ENCODE peak calls at places on chromosome 17, in eight cellular contexts. X, N, B, V, J, U, F and C are unnamed samples.

GRCh38 chr17:49821916-49822315 is 26.0 kb downstream of the TAC4 start:
- DNase-seq in X (no peak), N (no peak), V (no peak), B (no peak), U (no peak), F (no peak), J (no peak), C (no peak)

GRCh38 chr17:64992325-64992802 is 64.2 kb downstream of the GNA13 start:
- DNase-seq in X (no peak), N (no peak), F (no peak), B (no peak), J (no peak), U (no peak), V (no peak), C (no peak)

GRCh38 chr17:51351890-51352289 is 91.5 kb downstream of the UTP18 start:
- DNase-seq in J (no peak), V (no peak), N (no peak), U (peak; percentile 23), F (no peak), B (no peak), X (no peak), C (no peak)

GRCh38 chr17:29883497-29883896 is 46.5 kb downstream of the SSH2 start:
- DNase-seq in X (peak; percentile 42), U (no peak), N (no peak), B (no peak), V (no peak), J (no peak), F (no peak), C (no peak)

GRCh38 chr17:1490643-1491405 is 1.7 kb downstream of the MYO1C start:
- DNase-seq in N (peak; percentile 83), X (peak; percentile 45), U (peak; percentile 34), V (peak; percentile 59), J (peak; percentile 90), B (peak; percentile 91), F (peak; percentile 76), C (peak; percentile 83)

GRCh38 chr17:17511971-17512858 is 16.0 kb upstream of the RASD1 start:
- DNase-seq in U (peak; percentile 83), N (no peak), F (no peak), V (no peak), J (peak; percentile 55), X (peak; percentile 92), B (no peak), C (peak; percentile 52)

GRCh38 chr17:2174471-2175293 is 119.8 kb downstream of the HIC1 start:
- DNase-seq in X (peak; percentile 65), N (no peak), J (peak; percentile 69), V (no peak), F (peak; percentile 55), B (peak; percentile 78), U (peak; percentile 100), C (peak; percentile 47)

GRCh38 chr17:79525793-79526677 is 84.8 kb downstream of the RBFOX3 start:
- DNase-seq in B (no peak), V (no peak), X (no peak), J (no peak), U (no peak), F (no peak), N (no peak), C (peak; percentile 20)

GRCh38 chr17:77441130-77441920 is 300.6 kb downstream of the SEC14L1 start:
- DNase-seq in N (peak; percentile 40), V (peak; percentile 91), B (no peak), J (no peak), U (no peak), X (peak; percentile 86), F (no peak), C (no peak)

GRCh38 chr17:1590031-1590746 is 27.6 kb upstream of the PITPNA start:
- DNase-seq in X (peak; percentile 32), N (peak; percentile 85), J (peak; percentile 76), U (peak; percentile 78), V (no peak), F (peak; percentile 72), B (no peak), C (peak; percentile 44)

GRCh38 chr17:10617120-10617505 is 40.0 kb downstream of the MYH3 start:
- DNase-seq in V (no peak), B (peak; percentile 46), U (no peak), F (no peak), X (no peak), N (no peak), J (no peak), C (no peak)
- H3K4me3 ChIP-seq in V (no peak overlapping the region), B (no peak overlapping the region), U (no peak overlapping the region), F (no peak overlapping the region), X (no peak overlapping the region), N (no peak overlapping the region), J (no peak overlapping the region), C (no peak overlapping the region)

DNA sequence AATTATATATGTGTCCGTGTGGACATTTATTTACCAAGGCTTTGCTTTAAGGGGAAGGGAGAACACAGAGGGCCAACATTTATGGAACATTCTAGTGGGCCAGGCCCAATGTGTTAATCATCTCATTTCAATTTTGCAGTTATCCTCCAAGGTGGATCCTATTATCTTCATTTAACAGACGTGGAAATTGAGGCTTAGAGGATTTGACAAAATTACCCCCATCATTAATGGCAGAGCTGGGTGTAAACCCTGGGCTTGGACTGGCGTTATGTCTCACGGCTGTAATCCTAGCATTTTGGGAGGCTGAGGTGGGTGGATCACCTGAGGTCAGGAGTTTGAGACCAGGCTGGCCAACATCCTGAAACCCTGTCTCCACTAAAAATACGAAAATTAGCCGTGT is 26.4 kb downstream of the PITPNC1 start:
- DNase-seq in U (no peak), N (no peak), B (no peak), V (no peak), X (no peak), J (no peak), F (no peak), C (no peak)
- H3K36me3 ChIP-seq in U (no peaks in the 10 kb centered on the region), N (no peaks in the 10 kb centered on the region), B (no peaks in the 10 kb centered on the region), V (no peaks in the 10 kb centered on the region), X (no peaks in the 10 kb centered on the region), J (no peaks in the 10 kb centered on the region), F (no peaks in the 10 kb centered on the region), C (no peaks in the 10 kb centered on the region)

GRCh38 chr17:7184091-7184488 is 4.9 kb upstream of the ASGR1 start:
- DNase-seq in X (peak; percentile 21), B (peak; percentile 87), U (no peak), N (peak; percentile 82), V (no peak), F (peak; percentile 67), J (peak; percentile 74), C (peak; percentile 77)
- H3K4me3 ChIP-seq in X (no peak overlapping the region), B (no peak overlapping the region), U (no peak overlapping the region), N (no peak overlapping the region), V (no peak overlapping the region), F (no peak overlapping the region), J (no peak overlapping the region), C (no peak overlapping the region)

GRCh38 chr17:9985622-9986021 is 80.6 kb upstream of the RCVRN start:
- DNase-seq in U (no peak), N (no peak), B (no peak), F (no peak), V (no peak), J (no peak), X (no peak), C (no peak)
- H3K36me3 ChIP-seq in U (no peaks in the 10 kb centered on the region), N (no peaks in the 10 kb centered on the region), B (no peaks in the 10 kb centered on the region), F (no peaks in the 10 kb centered on the region), V (no peaks in the 10 kb centered on the region), J (no peaks in the 10 kb centered on the region), X (no peaks in the 10 kb centered on the region), C (no peaks in the 10 kb centered on the region)

GRCh38 chr17:83108709-83109108 is 29.3 kb downstream of the METRNL start:
- DNase-seq in F (no peak), X (no peak), U (no peak), V (no peak), N (no peak), J (no peak), B (no peak), C (no peak)

GRCh38 chr17:83109386-83109785 is 30.0 kb downstream of the METRNL start:
- DNase-seq in V (no peak), J (no peak), X (no peak), F (no peak), U (no peak), N (no peak), B (no peak), C (peak; percentile 33)

GRCh38 chr17:83109793-83110645 is 30.6 kb downstream of the METRNL start:
- DNase-seq in F (peak; percentile 93), V (no peak), N (peak; percentile 82), B (peak; percentile 94), J (peak; percentile 89), U (peak; percentile 94), X (peak; percentile 97), C (peak; percentile 81)

GRCh38 chr17:83111516-83112282 is 32.3 kb downstream of the METRNL start:
- DNase-seq in N (no peak), F (no peak), X (no peak), U (no peak), V (no peak), B (no peak), J (no peak), C (no peak)

GRCh38 chr17:83110755-83111154 is 31.3 kb downstream of the METRNL start:
- DNase-seq in F (no peak), B (no peak), J (no peak), U (peak; percentile 45), X (peak; percentile 36), N (no peak), V (no peak), C (no peak)
- H3K4me3 ChIP-seq in F (no peak overlapping the region), B (peak overlapping the region; percentile 34), J (no peak overlapping the region), U (peak overlapping the region; percentile 5), X (peak overlapping the region; percentile 54), N (no peak overlapping the region), V (no peak overlapping the region), C (no peak overlapping the region)

DNA sequence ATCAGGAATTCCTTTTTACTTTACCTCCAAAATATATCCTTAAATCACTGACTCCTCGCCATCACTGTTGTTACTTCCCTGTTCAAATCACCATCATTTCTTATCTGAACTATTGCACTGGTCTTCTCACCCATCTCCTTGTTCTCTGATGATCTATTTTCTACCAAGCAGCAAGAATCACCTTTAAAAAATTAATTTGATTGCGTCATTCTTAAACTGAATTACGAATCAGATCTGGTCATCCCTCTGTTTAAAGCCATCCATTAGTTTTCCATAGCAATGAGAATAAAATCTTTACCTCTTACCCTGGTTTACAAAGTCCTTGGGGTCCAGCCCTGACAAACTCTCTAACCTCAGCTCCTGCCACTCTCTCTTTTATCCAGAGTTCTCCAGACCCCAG is 14.6 kb downstream of the PCTP start:
- DNase-seq in N (no peak), V (no peak), J (no peak), F (no peak), U (no peak), B (no peak), X (no peak), C (no peak)
- H3K36me3 ChIP-seq in N (no peaks in the 10 kb centered on the region), V (no peaks in the 10 kb centered on the region), J (no peaks in the 10 kb centered on the region), F (peaks cover 16% of the 10 kb centered on the region), U (peaks cover 1% of the 10 kb centered on the region), B (peaks cover 11% of the 10 kb centered on the region), X (no peaks in the 10 kb centered on the region), C (no peaks in the 10 kb centered on the region)